ENCODE peak calls at places on chromosomes 4 and X, in ten cellular contexts. One of them, this sample, is unnamed.

GRCh38 chr4:38034986-38035882 is 75.0 kb downstream of the PTTG2 start:
- DNase-seq in ascending aorta: no peak
- DNase-seq in type B pancreatic cell: no peak
- DNase-seq in GM23248: peak; percentile 76
- DNase-seq in SJCRH30: peak; percentile 80
- DNase-seq in activated CD4-positive, alpha-beta memory T cell treated with anti-CD3 and anti-CD28 coated beads for 36 hours: no peak
- DNase-seq in activated CD4-positive, alpha-beta T cell treated with anti-CD3 and anti-CD28 coated beads for 24 hours: no peak
- DNase-seq in left ventricle myocardium inferior: no peak
- DNase-seq in AG20443: peak; percentile 76
- DNase-seq in hippocampal formation: no peak
- DNase-seq in this sample: no peak

GRCh38 chrX:9312922-9313867 is 151.7 kb upstream of the TBL1X start:
- DNase-seq in ascending aorta: no peak
- DNase-seq in type B pancreatic cell: no peak
- DNase-seq in GM23248: no peak
- DNase-seq in SJCRH30: peak; percentile 77
- DNase-seq in activated CD4-positive, alpha-beta memory T cell treated with anti-CD3 and anti-CD28 coated beads for 36 hours: peak; percentile 83
- DNase-seq in activated CD4-positive, alpha-beta T cell treated with anti-CD3 and anti-CD28 coated beads for 24 hours: peak; percentile 65
- DNase-seq in left ventricle myocardium inferior: peak; percentile 31
- DNase-seq in AG20443: no peak
- DNase-seq in hippocampal formation: no peak
- DNase-seq in this sample: no peak

GRCh38 chr4:181966084-181966483 is 277.1 kb upstream of the TENM3 start:
- DNase-seq in ascending aorta: no peak
- DNase-seq in type B pancreatic cell: no peak
- DNase-seq in GM23248: peak; percentile 47
- DNase-seq in SJCRH30: peak; percentile 37
- DNase-seq in activated CD4-positive, alpha-beta memory T cell treated with anti-CD3 and anti-CD28 coated beads for 36 hours: no peak
- DNase-seq in activated CD4-positive, alpha-beta T cell treated with anti-CD3 and anti-CD28 coated beads for 24 hours: no peak
- DNase-seq in left ventricle myocardium inferior: no peak
- DNase-seq in AG20443: peak; percentile 29
- DNase-seq in hippocampal formation: no peak
- DNase-seq in this sample: no peak

GRCh38 chr4:102687373-102687981 is 73.3 kb downstream of the MANBA start:
- DNase-seq in ascending aorta: no peak
- DNase-seq in type B pancreatic cell: no peak
- DNase-seq in GM23248: peak; percentile 55
- DNase-seq in SJCRH30: no peak
- DNase-seq in activated CD4-positive, alpha-beta memory T cell treated with anti-CD3 and anti-CD28 coated beads for 36 hours: no peak
- DNase-seq in activated CD4-positive, alpha-beta T cell treated with anti-CD3 and anti-CD28 coated beads for 24 hours: no peak
- DNase-seq in left ventricle myocardium inferior: no peak
- DNase-seq in AG20443: peak; percentile 25
- DNase-seq in hippocampal formation: no peak
- DNase-seq in this sample: no peak

GRCh38 chr4:139560396-139561084 is 4.5 kb upstream of the SETD7 start:
- DNase-seq in ascending aorta: no peak
- DNase-seq in type B pancreatic cell: no peak
- DNase-seq in GM23248: no peak
- DNase-seq in SJCRH30: peak; percentile 40
- DNase-seq in activated CD4-positive, alpha-beta memory T cell treated with anti-CD3 and anti-CD28 coated beads for 36 hours: peak; percentile 22
- DNase-seq in activated CD4-positive, alpha-beta T cell treated with anti-CD3 and anti-CD28 coated beads for 24 hours: no peak
- DNase-seq in left ventricle myocardium inferior: no peak
- DNase-seq in AG20443: no peak
- DNase-seq in hippocampal formation: no peak
- DNase-seq in this sample: no peak

GRCh38 chr4:5165419-5166369 is 114.4 kb downstream of the STK32B start:
- DNase-seq in ascending aorta: no peak
- DNase-seq in type B pancreatic cell: peak; percentile 48
- DNase-seq in GM23248: peak; percentile 52
- DNase-seq in SJCRH30: peak; percentile 58
- DNase-seq in activated CD4-positive, alpha-beta memory T cell treated with anti-CD3 and anti-CD28 coated beads for 36 hours: no peak
- DNase-seq in activated CD4-positive, alpha-beta T cell treated with anti-CD3 and anti-CD28 coated beads for 24 hours: no peak
- DNase-seq in left ventricle myocardium inferior: no peak
- DNase-seq in AG20443: peak; percentile 82
- DNase-seq in hippocampal formation: no peak
- DNase-seq in this sample: no peak

GRCh38 chr4:7787681-7788141 is 151.9 kb downstream of the AFAP1 start:
- DNase-seq in ascending aorta: no peak
- DNase-seq in type B pancreatic cell: no peak
- DNase-seq in GM23248: no peak
- DNase-seq in SJCRH30: no peak
- DNase-seq in activated CD4-positive, alpha-beta memory T cell treated with anti-CD3 and anti-CD28 coated beads for 36 hours: no peak
- DNase-seq in activated CD4-positive, alpha-beta T cell treated with anti-CD3 and anti-CD28 coated beads for 24 hours: no peak
- DNase-seq in left ventricle myocardium inferior: no peak
- DNase-seq in AG20443: no peak
- DNase-seq in hippocampal formation: no peak
- DNase-seq in this sample: no peak

GRCh38 chr4:154491731-154492249 is at the start of gene DCHS2:
- DNase-seq in ascending aorta: no peak
- DNase-seq in type B pancreatic cell: no peak
- DNase-seq in GM23248: peak; percentile 13
- DNase-seq in SJCRH30: peak; percentile 46
- DNase-seq in activated CD4-positive, alpha-beta memory T cell treated with anti-CD3 and anti-CD28 coated beads for 36 hours: peak; percentile 28
- DNase-seq in activated CD4-positive, alpha-beta T cell treated with anti-CD3 and anti-CD28 coated beads for 24 hours: no peak
- DNase-seq in left ventricle myocardium inferior: peak; percentile 18
- DNase-seq in AG20443: peak; percentile 21
- DNase-seq in hippocampal formation: no peak
- DNase-seq in this sample: no peak

GRCh38 chr4:51880016-51880915 is 37.3 kb downstream of the DCUN1D4 start:
- DNase-seq in ascending aorta: no peak
- DNase-seq in type B pancreatic cell: no peak
- DNase-seq in GM23248: peak; percentile 10
- DNase-seq in SJCRH30: no peak
- DNase-seq in activated CD4-positive, alpha-beta memory T cell treated with anti-CD3 and anti-CD28 coated beads for 36 hours: no peak
- DNase-seq in activated CD4-positive, alpha-beta T cell treated with anti-CD3 and anti-CD28 coated beads for 24 hours: no peak
- DNase-seq in left ventricle myocardium inferior: no peak
- DNase-seq in AG20443: no peak
- DNase-seq in hippocampal formation: no peak
- DNase-seq in this sample: no peak

GRCh38 chr4:40292313-40292759 is 42.8 kb upstream of the CHRNA9 start:
- DNase-seq in ascending aorta: no peak
- DNase-seq in type B pancreatic cell: no peak
- DNase-seq in GM23248: peak; percentile 35
- DNase-seq in SJCRH30: peak; percentile 21
- DNase-seq in activated CD4-positive, alpha-beta memory T cell treated with anti-CD3 and anti-CD28 coated beads for 36 hours: no peak
- DNase-seq in activated CD4-positive, alpha-beta T cell treated with anti-CD3 and anti-CD28 coated beads for 24 hours: no peak
- DNase-seq in left ventricle myocardium inferior: no peak
- DNase-seq in AG20443: no peak
- DNase-seq in hippocampal formation: no peak
- DNase-seq in this sample: no peak

GRCh38 chr4:72295966-72296557 is 264.3 kb downstream of the NPFFR2 start:
- DNase-seq in ascending aorta: no peak
- DNase-seq in type B pancreatic cell: no peak
- DNase-seq in GM23248: peak; percentile 78
- DNase-seq in SJCRH30: peak; percentile 70
- DNase-seq in activated CD4-positive, alpha-beta memory T cell treated with anti-CD3 and anti-CD28 coated beads for 36 hours: no peak
- DNase-seq in activated CD4-positive, alpha-beta T cell treated with anti-CD3 and anti-CD28 coated beads for 24 hours: no peak
- DNase-seq in left ventricle myocardium inferior: no peak
- DNase-seq in AG20443: peak; percentile 57
- DNase-seq in hippocampal formation: no peak
- DNase-seq in this sample: no peak

GRCh38 chrX:47233333-47234113 is 714 bp downstream of the USP11 start:
- DNase-seq in ascending aorta: peak; percentile 96
- DNase-seq in type B pancreatic cell: peak; percentile 98
- DNase-seq in GM23248: peak; percentile 96
- DNase-seq in SJCRH30: peak; percentile 89
- DNase-seq in activated CD4-positive, alpha-beta memory T cell treated with anti-CD3 and anti-CD28 coated beads for 36 hours: peak; percentile 96
- DNase-seq in activated CD4-positive, alpha-beta T cell treated with anti-CD3 and anti-CD28 coated beads for 24 hours: peak; percentile 82
- DNase-seq in left ventricle myocardium inferior: peak; percentile 93
- DNase-seq in AG20443: peak; percentile 90
- DNase-seq in hippocampal formation: peak; percentile 89
- DNase-seq in this sample: peak; percentile 94

GRCh38 chrX:7993873-7994272 is 66.7 kb upstream of the PNPLA4 start:
- DNase-seq in ascending aorta: no peak
- DNase-seq in type B pancreatic cell: no peak
- DNase-seq in GM23248: no peak
- DNase-seq in SJCRH30: no peak
- DNase-seq in activated CD4-positive, alpha-beta memory T cell treated with anti-CD3 and anti-CD28 coated beads for 36 hours: no peak
- DNase-seq in activated CD4-positive, alpha-beta T cell treated with anti-CD3 and anti-CD28 coated beads for 24 hours: no peak
- DNase-seq in left ventricle myocardium inferior: no peak
- DNase-seq in AG20443: no peak
- DNase-seq in hippocampal formation: no peak
- DNase-seq in this sample: no peak

GRCh38 chr4:21845663-21846062 is 102.9 kb downstream of the KCNIP4 start:
- DNase-seq in ascending aorta: no peak
- DNase-seq in type B pancreatic cell: no peak
- DNase-seq in GM23248: peak; percentile 74
- DNase-seq in SJCRH30: no peak
- DNase-seq in activated CD4-positive, alpha-beta memory T cell treated with anti-CD3 and anti-CD28 coated beads for 36 hours: no peak
- DNase-seq in activated CD4-positive, alpha-beta T cell treated with anti-CD3 and anti-CD28 coated beads for 24 hours: no peak
- DNase-seq in left ventricle myocardium inferior: no peak
- DNase-seq in AG20443: peak; percentile 30
- DNase-seq in hippocampal formation: no peak
- DNase-seq in this sample: no peak

GRCh38 chrX:43349363-43349762 is 306.7 kb upstream of the MAOA start:
- DNase-seq in ascending aorta: no peak
- DNase-seq in type B pancreatic cell: no peak
- DNase-seq in GM23248: peak; percentile 44
- DNase-seq in SJCRH30: peak; percentile 56
- DNase-seq in activated CD4-positive, alpha-beta memory T cell treated with anti-CD3 and anti-CD28 coated beads for 36 hours: peak; percentile 44
- DNase-seq in activated CD4-positive, alpha-beta T cell treated with anti-CD3 and anti-CD28 coated beads for 24 hours: peak; percentile 1
- DNase-seq in left ventricle myocardium inferior: no peak
- DNase-seq in AG20443: peak; percentile 19
- DNase-seq in hippocampal formation: no peak
- DNase-seq in this sample: peak; percentile 8

GRCh38 chr4:114659386-114660008 is 60.9 kb downstream of the UGT8 start:
- DNase-seq in ascending aorta: no peak
- DNase-seq in type B pancreatic cell: no peak
- DNase-seq in GM23248: peak; percentile 75
- DNase-seq in SJCRH30: peak; percentile 81
- DNase-seq in activated CD4-positive, alpha-beta memory T cell treated with anti-CD3 and anti-CD28 coated beads for 36 hours: peak; percentile 50
- DNase-seq in activated CD4-positive, alpha-beta T cell treated with anti-CD3 and anti-CD28 coated beads for 24 hours: no peak
- DNase-seq in left ventricle myocardium inferior: peak; percentile 12
- DNase-seq in AG20443: peak; percentile 76
- DNase-seq in hippocampal formation: peak; percentile 69
- DNase-seq in this sample: no peak

GRCh38 chr4:119735136-119735770 is 106.6 kb upstream of the PDE5A start:
- DNase-seq in ascending aorta: no peak
- DNase-seq in type B pancreatic cell: no peak
- DNase-seq in GM23248: peak; percentile 86
- DNase-seq in SJCRH30: no peak
- DNase-seq in activated CD4-positive, alpha-beta memory T cell treated with anti-CD3 and anti-CD28 coated beads for 36 hours: no peak
- DNase-seq in activated CD4-positive, alpha-beta T cell treated with anti-CD3 and anti-CD28 coated beads for 24 hours: no peak
- DNase-seq in left ventricle myocardium inferior: no peak
- DNase-seq in AG20443: peak; percentile 65
- DNase-seq in hippocampal formation: no peak
- DNase-seq in this sample: no peak

GRCh38 chrX:13733506-13733905 is 914 bp downstream of the TRAPPC2 start:
- DNase-seq in ascending aorta: no peak
- DNase-seq in type B pancreatic cell: no peak
- DNase-seq in GM23248: peak; percentile 36
- DNase-seq in SJCRH30: no peak
- DNase-seq in activated CD4-positive, alpha-beta memory T cell treated with anti-CD3 and anti-CD28 coated beads for 36 hours: no peak
- DNase-seq in activated CD4-positive, alpha-beta T cell treated with anti-CD3 and anti-CD28 coated beads for 24 hours: no peak
- DNase-seq in left ventricle myocardium inferior: no peak
- DNase-seq in AG20443: no peak
- DNase-seq in hippocampal formation: no peak
- DNase-seq in this sample: no peak

GRCh38 chr4:26267087-26267486 is 53.7 kb upstream of the RBPJ start:
- DNase-seq in ascending aorta: peak; percentile 18
- DNase-seq in type B pancreatic cell: no peak
- DNase-seq in GM23248: peak; percentile 70
- DNase-seq in SJCRH30: no peak
- DNase-seq in activated CD4-positive, alpha-beta memory T cell treated with anti-CD3 and anti-CD28 coated beads for 36 hours: no peak
- DNase-seq in activated CD4-positive, alpha-beta T cell treated with anti-CD3 and anti-CD28 coated beads for 24 hours: no peak
- DNase-seq in left ventricle myocardium inferior: peak; percentile 72
- DNase-seq in AG20443: peak; percentile 89
- DNase-seq in hippocampal formation: no peak
- DNase-seq in this sample: peak; percentile 28

GRCh38 chrX:132518401-132518800 is 29.6 kb upstream of the MBNL3 start:
- DNase-seq in ascending aorta: no peak
- DNase-seq in type B pancreatic cell: no peak
- DNase-seq in GM23248: no peak
- DNase-seq in SJCRH30: no peak
- DNase-seq in activated CD4-positive, alpha-beta memory T cell treated with anti-CD3 and anti-CD28 coated beads for 36 hours: no peak
- DNase-seq in activated CD4-positive, alpha-beta T cell treated with anti-CD3 and anti-CD28 coated beads for 24 hours: no peak
- DNase-seq in left ventricle myocardium inferior: no peak
- DNase-seq in AG20443: no peak
- DNase-seq in hippocampal formation: no peak
- DNase-seq in this sample: no peak

GRCh38 chr4:78613522-78614311 is 62.1 kb downstream of the ANXA3 start:
- DNase-seq in ascending aorta: no peak
- DNase-seq in type B pancreatic cell: no peak
- DNase-seq in GM23248: no peak
- DNase-seq in SJCRH30: no peak
- DNase-seq in activated CD4-positive, alpha-beta memory T cell treated with anti-CD3 and anti-CD28 coated beads for 36 hours: no peak
- DNase-seq in activated CD4-positive, alpha-beta T cell treated with anti-CD3 and anti-CD28 coated beads for 24 hours: no peak
- DNase-seq in left ventricle myocardium inferior: no peak
- DNase-seq in AG20443: no peak
- DNase-seq in hippocampal formation: no peak
- DNase-seq in this sample: no peak

GRCh38 chr4:143587703-143588102 is 74.2 kb downstream of the SMARCA5 start:
- DNase-seq in ascending aorta: no peak
- DNase-seq in type B pancreatic cell: no peak
- DNase-seq in GM23248: peak; percentile 38
- DNase-seq in SJCRH30: peak; percentile 16
- DNase-seq in activated CD4-positive, alpha-beta memory T cell treated with anti-CD3 and anti-CD28 coated beads for 36 hours: no peak
- DNase-seq in activated CD4-positive, alpha-beta T cell treated with anti-CD3 and anti-CD28 coated beads for 24 hours: no peak
- DNase-seq in left ventricle myocardium inferior: no peak
- DNase-seq in AG20443: peak; percentile 18
- DNase-seq in hippocampal formation: no peak
- DNase-seq in this sample: no peak

GRCh38 chr4:168648929-168649328 is 152.1 kb downstream of the PALLD start:
- DNase-seq in ascending aorta: no peak
- DNase-seq in type B pancreatic cell: no peak
- DNase-seq in GM23248: peak; percentile 85
- DNase-seq in SJCRH30: no peak
- DNase-seq in activated CD4-positive, alpha-beta memory T cell treated with anti-CD3 and anti-CD28 coated beads for 36 hours: no peak
- DNase-seq in activated CD4-positive, alpha-beta T cell treated with anti-CD3 and anti-CD28 coated beads for 24 hours: no peak
- DNase-seq in left ventricle myocardium inferior: no peak
- DNase-seq in AG20443: peak; percentile 24
- DNase-seq in hippocampal formation: no peak
- DNase-seq in this sample: no peak

GRCh38 chr4:2744576-2745270 is 11.4 kb downstream of the TNIP2 start:
- DNase-seq in ascending aorta: no peak
- DNase-seq in type B pancreatic cell: no peak
- DNase-seq in GM23248: no peak
- DNase-seq in SJCRH30: no peak
- DNase-seq in activated CD4-positive, alpha-beta memory T cell treated with anti-CD3 and anti-CD28 coated beads for 36 hours: no peak
- DNase-seq in activated CD4-positive, alpha-beta T cell treated with anti-CD3 and anti-CD28 coated beads for 24 hours: no peak
- DNase-seq in left ventricle myocardium inferior: no peak
- DNase-seq in AG20443: no peak
- DNase-seq in hippocampal formation: no peak
- DNase-seq in this sample: no peak

GRCh38 chrX:9337056-9337455 is 127.8 kb upstream of the TBL1X start:
- DNase-seq in ascending aorta: no peak
- DNase-seq in type B pancreatic cell: no peak
- DNase-seq in GM23248: peak; percentile 76
- DNase-seq in SJCRH30: no peak
- DNase-seq in activated CD4-positive, alpha-beta memory T cell treated with anti-CD3 and anti-CD28 coated beads for 36 hours: no peak
- DNase-seq in activated CD4-positive, alpha-beta T cell treated with anti-CD3 and anti-CD28 coated beads for 24 hours: no peak
- DNase-seq in left ventricle myocardium inferior: peak; percentile 18
- DNase-seq in AG20443: peak; percentile 64
- DNase-seq in hippocampal formation: peak; percentile 14
- DNase-seq in this sample: no peak

GRCh38 chr4:124177647-124178425 is 534.7 kb downstream of the ANKRD50 start:
- DNase-seq in ascending aorta: no peak
- DNase-seq in type B pancreatic cell: no peak
- DNase-seq in GM23248: peak; percentile 89
- DNase-seq in SJCRH30: no peak
- DNase-seq in activated CD4-positive, alpha-beta memory T cell treated with anti-CD3 and anti-CD28 coated beads for 36 hours: no peak
- DNase-seq in activated CD4-positive, alpha-beta T cell treated with anti-CD3 and anti-CD28 coated beads for 24 hours: no peak
- DNase-seq in left ventricle myocardium inferior: no peak
- DNase-seq in AG20443: peak; percentile 37
- DNase-seq in hippocampal formation: no peak
- DNase-seq in this sample: no peak

GRCh38 chr4:24722026-24722568 is 73.3 kb upstream of the SOD3 start:
- DNase-seq in ascending aorta: no peak
- DNase-seq in type B pancreatic cell: no peak
- DNase-seq in GM23248: no peak
- DNase-seq in SJCRH30: no peak
- DNase-seq in activated CD4-positive, alpha-beta memory T cell treated with anti-CD3 and anti-CD28 coated beads for 36 hours: no peak
- DNase-seq in activated CD4-positive, alpha-beta T cell treated with anti-CD3 and anti-CD28 coated beads for 24 hours: no peak
- DNase-seq in left ventricle myocardium inferior: no peak
- DNase-seq in AG20443: no peak
- DNase-seq in hippocampal formation: no peak
- DNase-seq in this sample: no peak

GRCh38 chrX:120813982-120814381 is 61.7 kb downstream of the CT47B1 start:
- DNase-seq in ascending aorta: no peak
- DNase-seq in type B pancreatic cell: no peak
- DNase-seq in GM23248: no peak
- DNase-seq in SJCRH30: no peak
- DNase-seq in activated CD4-positive, alpha-beta memory T cell treated with anti-CD3 and anti-CD28 coated beads for 36 hours: no peak
- DNase-seq in activated CD4-positive, alpha-beta T cell treated with anti-CD3 and anti-CD28 coated beads for 24 hours: no peak
- DNase-seq in left ventricle myocardium inferior: no peak
- DNase-seq in AG20443: no peak
- DNase-seq in hippocampal formation: no peak
- DNase-seq in this sample: no peak

This sample was measured in gastrocnemius medialis.